ENCODE peak calls at places on chromosome 13, in eight cellular contexts. U, B, H, F, C, G, E and I are unnamed samples. For H3K36me3, the result is how much of the 10 kb centered on the place peaks cover.

GRCh38 chr13:65892859-65893258 is 1337.3 kb downstream of the PCDH9 start:
- DNase-seq in H (peak), B (no peak), C (no peak), E (no peak), G (no peak), F (no peak), U (no peak), I (no peak)

GRCh38 chr13:65036999-65037398 is 2193.1 kb downstream of the PCDH9 start:
- DNase-seq in H (no peak), E (no peak), C (no peak), U (no peak), G (no peak), F (no peak), B (no peak), I (no peak)

GRCh38 chr13:32297206-32297605 is 18.0 kb downstream of the ZAR1L start:
- DNase-seq in C (no peak), E (no peak), B (no peak), U (no peak), H (no peak), G (no peak), F (no peak), I (no peak)

GRCh38 chr13:80164451-80164850 is 176.5 kb downstream of the SPRY2 start:
- DNase-seq in F (no peak), H (no peak), C (no peak), U (no peak), B (no peak), G (no peak), E (no peak), I (no peak)

GRCh38 chr13:83732755-83733154 is 149.5 kb downstream of the SLITRK1 start:
- DNase-seq in C (no peak), B (no peak), U (no peak), E (no peak), F (no peak), G (no peak), H (no peak), I (no peak)

GRCh38 chr13:33228645-33229445 is 56.7 kb downstream of the STARD13 start:
- DNase-seq in C (no peak), U (no peak), F (no peak), G (no peak), E (no peak), H (peak), B (no peak), I (no peak)

GRCh38 chr13:91533354-91533753 is 134.9 kb downstream of the GPC5 start:
- DNase-seq in E (no peak), U (no peak), B (no peak), H (no peak), F (no peak), G (no peak), C (no peak), I (no peak)

GRCh38 chr13:50401721-50402510 is 386.7 kb downstream of the KCNRG start:
- DNase-seq in B (no peak), C (no peak), F (no peak), G (no peak), H (no peak), E (no peak), U (no peak), I (no peak)

GRCh38 chr13:99123101-99124045 is 77.3 kb upstream of the UBAC2 start:
- DNase-seq in F (no peak), H (no peak), C (no peak), G (no peak), U (no peak), E (no peak), B (no peak), I (no peak)

GRCh38 chr13:113975416-113975815 is 1.5 kb upstream of the C13orf46 start:
- DNase-seq in F (peak), G (no peak), H (no peak), B (no peak), C (peak), E (no peak), U (no peak), I (no peak)

GRCh38 chr13:51584731-51585191 is 499 bp downstream of the WDFY2 start:
- DNase-seq in B (peak), C (no peak), F (peak), G (no peak), U (peak), E (no peak), H (no peak), I (peak)

GRCh38 chr13:51019026-51019425 is 92.0 kb downstream of the C13orf42 start:
- DNase-seq in B (no peak), E (peak), U (no peak), C (no peak), F (no peak), H (no peak), G (no peak), I (no peak)

GRCh38 chr13:74889321-74889720 is 592.6 kb downstream of the TBC1D4 start:
- DNase-seq in G (no peak), F (no peak), B (no peak), C (no peak), E (no peak), U (no peak), H (no peak), I (no peak)

GRCh38 chr13:80742027-80742426 is 401.1 kb upstream of the SPRY2 start:
- DNase-seq in U (no peak), C (no peak), F (no peak), H (peak), E (no peak), B (no peak), G (no peak), I (no peak)

GRCh38 chr13:98719527-98720250 is 32.8 kb downstream of the SLC15A1 start:
- DNase-seq in H (no peak), E (no peak), C (no peak), F (no peak), B (no peak), G (no peak), U (no peak), I (no peak)

GRCh38 chr13:114142640-114143490 is 10.4 kb upstream of the RASA3 start:
- DNase-seq in B (no peak), G (no peak), C (peak), F (peak), H (no peak), E (no peak), U (peak), I (peak)

GRCh38 chr13:66809496-66809895 is 420.6 kb downstream of the PCDH9 start:
- DNase-seq in G (no peak), F (no peak), C (no peak), E (no peak), U (no peak), B (no peak), H (no peak), I (no peak)

GRCh38 chr13:113151745-113152707 is 6.4 kb upstream of the PROZ start:
- DNase-seq in E (no peak), G (no peak), H (no peak), F (no peak), U (no peak), C (no peak), B (no peak), I (no peak)

GRCh38 chr13:30052127-30052526 is 201.7 kb upstream of the UBL3 start:
- DNase-seq in U (no peak), H (no peak), G (no peak), F (no peak), B (peak), E (peak), C (no peak), I (no peak)

GRCh38 chr13:30034448-30034795 is 184.0 kb upstream of the UBL3 start:
- DNase-seq in H (no peak), E (no peak), U (no peak), G (no peak), B (no peak), C (no peak), F (no peak), I (no peak)

GRCh38 chr13:50805805-50806204 is 37.7 kb downstream of the DLEU7 start:
- DNase-seq in B (no peak), U (no peak), C (no peak), G (no peak), E (no peak), H (no peak), F (no peak), I (no peak)

GRCh38 chr13:46531953-46532352 is 21.0 kb upstream of the LRCH1 start:
- DNase-seq in G (no peak), C (no peak), U (no peak), E (no peak), B (no peak), F (no peak), H (no peak), I (no peak)

GRCh38 chr13:46530084-46530935 is 22.7 kb upstream of the LRCH1 start:
- DNase-seq in G (no peak), C (no peak), F (no peak), E (no peak), B (no peak), U (no peak), H (no peak), I (no peak)

GRCh38 chr13:46527237-46527636 is 25.7 kb upstream of the LRCH1 start:
- DNase-seq in B (no peak), G (no peak), U (no peak), C (no peak), H (no peak), E (peak), F (no peak), I (no peak)

GRCh38 chr13:46526763-46527162 is 26.2 kb upstream of the LRCH1 start:
- DNase-seq in H (no peak), B (no peak), C (no peak), U (no peak), F (no peak), E (no peak), G (no peak), I (no peak)

GRCh38 chr13:46529509-46529908 is 23.5 kb upstream of the LRCH1 start:
- DNase-seq in B (no peak), C (no peak), U (no peak), E (no peak), F (no peak), H (no peak), G (no peak), I (no peak)
- H3K27ac ChIP-seq in B (no peak), C (no peak), U (no peak), E (no peak), F (no peak), H (no peak), G (no peak), I (no peak)

GRCh38 chr13:97223711-97224461 is 1.8 kb downstream of the MBNL2 start:
- DNase-seq in B (no peak), E (no peak), F (no peak), U (peak), G (no peak), H (peak), C (peak), I (peak)

GRCh38 chr13:97221491-97221890 is 642 bp upstream of the MBNL2 start:
- DNase-seq in U (no peak), C (no peak), F (no peak), G (no peak), E (no peak), B (no peak), H (no peak), I (no peak)

GRCh38 chr13:97222934-97223710 is 989 bp downstream of the MBNL2 start:
- DNase-seq in B (no peak), U (no peak), H (peak), E (no peak), C (no peak), G (no peak), F (no peak), I (no peak)

GRCh38 chr13:97221046-97221445 is 1.1 kb upstream of the MBNL2 start:
- DNase-seq in B (no peak), H (no peak), E (no peak), G (no peak), C (no peak), U (no peak), F (no peak), I (no peak)

DNA sequence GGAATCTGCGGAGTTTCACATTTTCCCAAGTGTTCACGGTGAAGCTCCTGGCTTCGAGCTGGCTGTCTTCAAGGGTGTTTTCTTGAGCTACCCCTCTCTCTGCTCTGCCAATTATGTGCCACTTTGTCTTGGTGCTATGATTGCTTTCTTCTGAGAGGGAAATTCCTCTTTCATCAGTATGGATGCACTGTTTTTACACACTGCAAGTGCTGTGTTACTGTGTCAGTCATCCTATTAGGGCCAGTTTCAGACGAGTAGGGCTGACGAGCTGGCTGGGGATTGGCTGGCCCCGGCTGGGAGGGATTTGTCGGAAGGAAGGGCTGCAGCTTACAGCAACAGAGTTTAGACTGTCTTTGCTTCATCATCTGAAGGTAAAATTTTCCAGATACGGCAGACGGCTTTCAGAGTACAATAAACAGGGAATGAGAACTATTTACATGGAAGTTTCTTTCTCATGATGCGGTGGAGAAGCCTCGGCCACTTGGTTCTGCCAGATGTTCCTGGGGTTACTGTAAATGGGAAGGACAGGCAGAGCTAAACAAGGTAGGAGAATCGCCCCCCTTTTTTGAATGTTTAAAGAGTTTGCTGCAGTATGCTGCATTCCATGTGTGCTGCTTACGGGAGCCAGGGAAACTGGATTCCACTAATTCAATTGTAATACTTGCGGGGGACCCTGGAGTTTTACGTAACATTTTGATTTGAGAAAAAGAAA is at the start of gene MBNL2:
- DNase-seq in H (peak), C (peak), F (peak), U (peak), G (peak), B (peak), E (peak), I (peak)
- TF ChIP-seq POLR2AphosphoS5 in H (peak), C (peak), F (no peak), U (peak), G (peak), B (no peak), E (peak), I (peak)

GRCh38 chr13:24292476-24292875 is 16.9 kb upstream of the C1QTNF9 start:
- DNase-seq in C (no peak), U (no peak), G (no peak), E (no peak), B (no peak), H (no peak), F (no peak), I (peak)
- H3K36me3 ChIP-seq in C (under half), U (half or more), G (under half), E (half or more), B (under half), H (under half), F (half or more), I (half or more)

DNA sequence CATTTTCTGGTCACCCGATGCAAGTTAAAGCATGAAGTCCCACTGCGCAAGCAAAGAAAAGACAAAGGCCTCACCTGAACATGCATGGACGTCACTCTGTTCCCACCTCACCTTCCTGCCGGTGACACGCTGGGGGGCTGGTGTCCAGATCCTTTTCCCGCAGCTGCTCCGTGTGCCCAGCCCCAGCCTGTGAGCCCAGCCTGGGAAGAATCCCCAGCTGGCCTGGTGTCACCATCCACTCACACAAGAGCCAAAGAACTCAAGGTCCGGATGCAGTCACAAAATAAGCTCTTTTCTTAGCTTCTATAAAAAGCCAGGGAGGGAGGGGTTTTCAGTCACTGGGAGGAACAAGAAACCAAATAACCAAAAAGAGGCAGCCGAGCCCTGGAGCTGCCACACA is 249.9 kb downstream of the COL4A1 start:
- DNase-seq in G (no peak), U (no peak), E (no peak), F (no peak), B (no peak), H (no peak), C (no peak), I (no peak)
- H3K27ac ChIP-seq in G (no peak), U (no peak), E (no peak), F (no peak), B (no peak), H (no peak), C (no peak), I (no peak)